ENCODE peak calls at places on chromosomes 3 and 15, in five cellular contexts. M is pancreas, S is neuronal stem cell, O is cardiac muscle cell, H is A549. Z is an unnamed sample.

GRCh38 chr3:190070623-190071347 is 49.9 kb downstream of the P3H2 start:
- DNase-seq in O (no peak), H (no peak), S (no peak), M (no peak), Z (no peak)

GRCh38 chr3:148682997-148683396 is 14.7 kb upstream of the AGTR1 start:
- DNase-seq in M (peak; percentile 12), H (no peak), S (no peak), O (no peak), Z (no peak)

GRCh38 chr3:170357920-170358854 is 672 bp downstream of the SKIL start:
- DNase-seq in H (peak; percentile 91), O (peak; percentile 69), M (peak; percentile 76), S (peak; percentile 45), Z (no peak)

GRCh38 chr3:100603449-100603848 is 6.0 kb upstream of the ADGRG7 start:
- DNase-seq in M (no peak), H (peak; percentile 59), O (peak; percentile 58), S (no peak), Z (peak; percentile 39)

GRCh38 chr3:129688310-129688895 is 81.9 kb upstream of the PLXND1 start:
- DNase-seq in M (peak; percentile 51), O (peak; percentile 65), S (peak; percentile 72), H (peak; percentile 58), Z (peak; percentile 30)

GRCh38 chr3:23079976-23080375 is 123.2 kb upstream of the UBE2E2 start:
- DNase-seq in S (no peak), O (no peak), M (no peak), H (peak; percentile 15), Z (no peak)

GRCh38 chr3:43505351-43505750 is 116.5 kb downstream of the ANO10 start:
- DNase-seq in M (no peak), H (no peak), S (no peak), O (no peak), Z (no peak)

GRCh38 chr3:143170676-143171075 is 51.1 kb downstream of the CHST2 start:
- DNase-seq in O (no peak), H (no peak), M (no peak), S (no peak), Z (no peak)

GRCh38 chr3:188435266-188435665 is 281.3 kb downstream of the LPP start:
- DNase-seq in H (no peak), S (no peak), O (no peak), M (no peak), Z (no peak)

GRCh38 chr15:39472661-39473657 is 107.9 kb upstream of the THBS1 start:
- DNase-seq in M (peak; percentile 92), O (peak; percentile 29), S (no peak), H (no peak), Z (no peak)

GRCh38 chr3:189363856-189364255 is 192.1 kb downstream of the TPRG1 start:
- DNase-seq in S (no peak), O (no peak), H (no peak), M (no peak), Z (no peak)

GRCh38 chr3:169640467-169641148 is 22.9 kb downstream of the MECOM start:
- DNase-seq in H (no peak), S (no peak), M (no peak), O (no peak), Z (no peak)

GRCh38 chr3:82178291-82178690 is 416.8 kb upstream of the GBE1 start:
- DNase-seq in M (no peak), H (no peak), S (no peak), O (no peak), Z (no peak)

GRCh38 chr15:101526021-101526420 is 36.5 kb upstream of the PCSK6 start:
- DNase-seq in M (no peak), S (no peak), O (no peak), H (no peak), Z (no peak)

GRCh38 chr3:160801386-160802118 is 45.5 kb downstream of the PPM1L start:
- DNase-seq in H (no peak), M (no peak), S (no peak), O (no peak), Z (no peak)

GRCh38 chr15:52794665-52795463 is 4.7 kb upstream of the ONECUT1 start:
- DNase-seq in S (peak; percentile 14), M (no peak), H (no peak), O (no peak), Z (no peak)

GRCh38 chr15:38624248-38625214 is 59.9 kb upstream of the RASGRP1 start:
- DNase-seq in M (no peak), S (no peak), H (no peak), O (no peak), Z (no peak)

GRCh38 chr15:98292442-98293240 is 332.1 kb downstream of the ARRDC4 start:
- DNase-seq in H (peak; percentile 56), M (no peak), S (peak; percentile 57), O (peak; percentile 70), Z (peak; percentile 68)

GRCh38 chr3:171614318-171614967 is 154.2 kb upstream of the TNIK start:
- DNase-seq in H (no peak), M (peak; percentile 10), O (peak; percentile 65), S (peak; percentile 31), Z (peak; percentile 16)

GRCh38 chr15:69557340-69558137 is 104.9 kb downstream of the RPLP1 start:
- DNase-seq in M (no peak), H (peak; percentile 96), S (no peak), O (no peak), Z (no peak)

GRCh38 chr3:72346526-72346926 is 501.7 kb downstream of the SHQ1 start:
- DNase-seq in O (no peak), M (no peak), S (no peak), H (no peak), Z (no peak)

GRCh38 chr15:62846805-62847481 is 195.6 kb upstream of the TPM1 start:
- DNase-seq in O (no peak), H (no peak), M (no peak), S (no peak), Z (no peak)

GRCh38 chr3:133828576-133829309 is 23.1 kb downstream of the SRPRB start:
- DNase-seq in S (no peak), M (no peak), H (no peak), O (no peak), Z (no peak)

GRCh38 chr15:75347222-75348033 is 589 bp downstream of the NEIL1 start:
- DNase-seq in M (peak; percentile 70), S (no peak), H (no peak), O (peak; percentile 74), Z (no peak)

GRCh38 chr3:117006123-117006522 is 296.5 kb downstream of the TUSC7 start:
- DNase-seq in O (no peak), M (no peak), H (no peak), S (no peak), Z (no peak)

GRCh38 chr3:140753865-140754754 is 76.2 kb downstream of the TRIM42 start:
- DNase-seq in O (no peak), S (no peak), H (no peak), M (no peak), Z (no peak)
- H3K4me1 ChIP-seq in O (no peaks in the 10 kb centered on the region), S (no peaks in the 10 kb centered on the region), H (no peaks in the 10 kb centered on the region), M (no peaks in the 10 kb centered on the region), Z (no peaks in the 10 kb centered on the region)

GRCh38 chr15:27481768-27482167 is 510.8 kb downstream of the GABRG3 start:
- DNase-seq in O (no peak), H (no peak), M (no peak), S (no peak), Z (peak; percentile 70)

GRCh38 chr15:27480141-27480530 is 509.2 kb downstream of the GABRG3 start:
- DNase-seq in M (no peak), H (no peak), O (no peak), S (no peak), Z (no peak)

GRCh38 chr15:27482344-27482743 is 511.4 kb downstream of the GABRG3 start:
- DNase-seq in M (no peak), S (no peak), O (no peak), H (no peak), Z (no peak)

GRCh38 chr15:27480642-27481041 is 509.7 kb downstream of the GABRG3 start:
- DNase-seq in H (no peak), O (no peak), M (no peak), S (no peak), Z (no peak)

GRCh38 chr15:27479232-27480140 is 508.5 kb downstream of the GABRG3 start:
- DNase-seq in H (no peak), S (no peak), O (no peak), M (no peak), Z (no peak)
- H3K9me3 ChIP-seq in H (peaks cover under 1% of the 10 kb centered on the region), S (no peaks in the 10 kb centered on the region), O (no peaks in the 10 kb centered on the region), M (no peaks in the 10 kb centered on the region), Z (no peaks in the 10 kb centered on the region)

GRCh38 chr15:73957785-73958184 is 31.5 kb downstream of the LOXL1 start:
- DNase-seq in O (no peak), H (no peak), M (no peak), S (no peak), Z (no peak)
- H3K4me1 ChIP-seq in O (no peaks in the 10 kb centered on the region), H (peaks cover 12% of the 10 kb centered on the region), M (no peaks in the 10 kb centered on the region), S (no peaks in the 10 kb centered on the region), Z (peaks cover 14% of the 10 kb centered on the region)

DNA sequence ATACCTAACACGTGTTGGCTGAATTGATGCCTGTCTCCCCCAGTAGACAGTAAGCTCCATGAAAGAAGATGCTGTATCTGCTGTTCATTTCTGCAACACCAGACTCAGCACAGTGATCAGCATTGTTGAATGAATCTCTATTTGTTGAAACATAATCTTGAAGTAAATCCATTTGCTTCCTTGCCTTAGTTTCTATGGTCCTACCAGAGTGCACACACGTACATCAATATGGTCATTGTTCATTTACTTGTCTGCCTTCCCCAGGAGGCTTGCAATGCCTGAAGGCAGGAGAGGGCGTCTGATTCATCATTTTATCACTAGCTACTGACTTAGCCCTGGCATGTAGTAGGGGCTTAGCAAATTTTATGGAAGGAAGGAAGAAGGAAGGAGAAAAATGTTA is 19.2 kb downstream of the RBP2 start:
- DNase-seq in O (no peak), S (no peak), H (no peak), M (no peak), Z (no peak)
- H3K9me3 ChIP-seq in O (no peaks in the 10 kb centered on the region), S (no peaks in the 10 kb centered on the region), H (no peaks in the 10 kb centered on the region), M (no peaks in the 10 kb centered on the region), Z (no peaks in the 10 kb centered on the region)

GRCh38 chr3:51389423-51390183 is 1.5 kb upstream of the RBM15B start:
- DNase-seq in M (peak; percentile 37), S (no peak), H (peak; percentile 54), O (peak; percentile 68), Z (no peak)
- H3K4me1 ChIP-seq in M (peaks cover 48% of the 10 kb centered on the region), S (peaks cover 15% of the 10 kb centered on the region), H (peaks cover 40% of the 10 kb centered on the region), O (peaks cover 23% of the 10 kb centered on the region), Z (peaks cover 9% of the 10 kb centered on the region)

GRCh38 chr15:25171856-25172687 is 217.3 kb downstream of the SNRPN start:
- DNase-seq in O (no peak), S (no peak), H (no peak), M (no peak), Z (no peak)
- H3K9me3 ChIP-seq in O (no peaks in the 10 kb centered on the region), S (peaks cover 40% of the 10 kb centered on the region), H (no peaks in the 10 kb centered on the region), M (no peaks in the 10 kb centered on the region), Z (peaks cover 37% of the 10 kb centered on the region)

GRCh38 chr3:8507496-8507895 is 5.9 kb downstream of the LMCD1 start:
- DNase-seq in S (no peak), M (no peak), H (no peak), O (no peak), Z (no peak)
- H3K4me1 ChIP-seq in S (peaks cover 6% of the 10 kb centered on the region), M (peaks cover 11% of the 10 kb centered on the region), H (peaks cover 82% of the 10 kb centered on the region), O (peaks cover 13% of the 10 kb centered on the region), Z (peaks cover under 1% of the 10 kb centered on the region)

Z was measured in NT2/D1.